ENCODE peak calls at places on chromosomes 13 and 19, in five cellular contexts. C is foreskin fibroblast, H is AG09309, J is immature natural killer cell, K is progenitor cell of endocrine pancreas. S is an unnamed sample.

GRCh38 chr13:82615043-82615442 is 1267.2 kb downstream of the SLITRK1 start:
- DNase-seq in J (no peak), C (no peak), H (no peak), K (no peak), S (no peak)

GRCh38 chr13:20812890-20813289 is 39.1 kb upstream of the EEF1AKMT1 start:
- DNase-seq in H (no peak), J (no peak), K (no peak), C (no peak), S (no peak)

GRCh38 chr19:38070573-38070972 is 153.4 kb downstream of the DPF1 start:
- DNase-seq in J (no peak), C (peak; percentile 58), H (peak; percentile 5), K (no peak), S (no peak)

GRCh38 chr19:56148096-56148495 is 7.0 kb downstream of the ZNF444 start:
- DNase-seq in J (no peak), H (no peak), C (no peak), K (no peak), S (no peak)

GRCh38 chr19:13024958-13025653 is 29.8 kb downstream of the NFIX start:
- DNase-seq in C (no peak), H (no peak), K (no peak), J (no peak), S (no peak)

GRCh38 chr13:80035096-80035495 is 305.8 kb downstream of the SPRY2 start:
- DNase-seq in K (no peak), H (no peak), J (no peak), C (no peak), S (no peak)

GRCh38 chr19:8641908-8642547 is 11.6 kb downstream of the NFILZ start:
- DNase-seq in J (peak; percentile 67), K (no peak), C (peak; percentile 28), H (no peak), S (peak; percentile 45)

GRCh38 chr13:90968510-90968909 is 379.0 kb upstream of the MIR17HG start:
- DNase-seq in K (no peak), J (no peak), H (no peak), C (no peak), S (no peak)

GRCh38 chr19:54282706-54283105 is 1.8 kb upstream of the LILRB2 start:
- DNase-seq in C (no peak), H (no peak), J (no peak), K (no peak), S (no peak)

GRCh38 chr19:5563941-5564612 is 3.7 kb downstream of the TINCR start:
- DNase-seq in C (peak; percentile 20), K (no peak), H (no peak), J (no peak), S (no peak)

GRCh38 chr13:37662624-37663023 is 64.1 kb upstream of the POSTN start:
- DNase-seq in K (no peak), H (no peak), C (no peak), J (no peak), S (no peak)

GRCh38 chr19:29371766-29372415 is 153.9 kb upstream of the VSTM2B start:
- DNase-seq in J (no peak), C (no peak), H (no peak), K (no peak), S (no peak)

GRCh38 chr19:14565765-14566711 is 5.8 kb downstream of the NDUFB7 start:
- DNase-seq in J (no peak), C (no peak), H (no peak), K (no peak), S (no peak)

GRCh38 chr13:35157143-35157755 is 215.2 kb downstream of the NBEA start:
- DNase-seq in J (no peak), C (peak; percentile 35), H (no peak), K (peak; percentile 17), S (peak; percentile 39)

GRCh38 chr13:32211788-32212187 is 103.4 kb downstream of the ZAR1L start:
- DNase-seq in J (no peak), C (peak; percentile 79), H (peak; percentile 98), K (no peak), S (peak; percentile 27)

GRCh38 chr13:98099627-98100026 is 43.3 kb upstream of the FARP1 start:
- DNase-seq in C (no peak), J (no peak), K (no peak), H (no peak), S (no peak)

GRCh38 chr19:42281175-42282035 is 12.4 kb downstream of the CIC start:
- DNase-seq in J (peak; percentile 39), C (no peak), H (no peak), K (no peak), S (no peak)

GRCh38 chr13:73740681-73741080 is 393.5 kb downstream of the KLF12 start:
- DNase-seq in J (no peak), H (peak; percentile 13), K (no peak), C (peak; percentile 14), S (peak; percentile 23)

GRCh38 chr19:10517361-10517759 is at the start of gene S1PR5:
- DNase-seq in K (peak; percentile 18), J (peak; percentile 78), H (no peak), C (no peak), S (no peak)

GRCh38 chr13:73428137-73428536 is 369.3 kb downstream of the KLF5 start:
- DNase-seq in K (no peak), H (no peak), C (no peak), J (no peak), S (peak; percentile 28)

GRCh38 chr19:43380771-43381386 is 27.4 kb downstream of the CD177 start:
- DNase-seq in H (no peak), K (no peak), J (no peak), C (no peak), S (no peak)

GRCh38 chr19:30318936-30319335 is 53.2 kb upstream of the ZNF536 start:
- DNase-seq in K (no peak), C (no peak), J (no peak), H (no peak), S (no peak)

GRCh38 chr19:17846146-17846545 is 1.6 kb downstream of the JAK3 start:
- DNase-seq in J (peak; percentile 49), K (no peak), H (no peak), C (no peak), S (no peak)

GRCh38 chr19:47848871-47849473 is 10.1 kb upstream of the TPRX2 start:
- DNase-seq in C (no peak), K (no peak), J (no peak), H (no peak), S (no peak)

GRCh38 chr13:84139561-84140158 is 257.4 kb upstream of the SLITRK1 start:
- DNase-seq in H (no peak), C (no peak), K (no peak), J (no peak), S (no peak)

GRCh38 chr19:30391052-30391451 is 18.9 kb downstream of the ZNF536 start:
- DNase-seq in C (no peak), H (no peak), K (no peak), J (no peak), S (no peak)

GRCh38 chr13:98214707-98215106 is 37.6 kb upstream of the RNF113B start:
- DNase-seq in H (no peak), C (no peak), J (no peak), K (no peak), S (no peak)

GRCh38 chr13:33112745-33113144 is 96.5 kb downstream of the KL start:
- DNase-seq in J (no peak), K (no peak), C (peak; percentile 70), H (no peak), S (no peak)

GRCh38 chr19:47063874-47064273 is 15.4 kb upstream of the TMEM160 start:
- DNase-seq in H (no peak), C (no peak), J (no peak), K (no peak), S (no peak)

GRCh38 chr13:40152904-40153303 is 497.4 kb downstream of the COG6 start:
- DNase-seq in C (no peak), H (no peak), K (no peak), J (no peak), S (no peak)

GRCh38 chr13:101727118-101727517 is 274.6 kb downstream of the ITGBL1 start:
- DNase-seq in H (no peak), J (no peak), C (no peak), K (no peak), S (no peak)